ENCODE peak calls at places on chromosomes 1 and 21, in eight cellular contexts. C, W, B, D, R, P, A and I are unnamed samples.

GRCh38 chr1:247287460-247287859 is 31.6 kb downstream of the VN1R5 start:
- DNase-seq in C (no peak), W (no peak), B (no peak), D (no peak), R (no peak), P (no peak), A (no peak), I (no peak)

GRCh38 chr21:34280389-34280795 is 83.4 kb upstream of the KCNE2 start:
- DNase-seq in C (no peak), W (no peak), B (no peak), D (no peak), R (no peak), P (peak), A (no peak), I (no peak)

GRCh38 chr1:180927348-180927747 is 14.7 kb downstream of the KIAA1614 start:
- DNase-seq in C (no peak), W (no peak), B (no peak), D (no peak), R (no peak), P (no peak), A (peak), I (no peak)

GRCh38 chr1:151639466-151639865 is 27.6 kb downstream of the SNX27 start:
- DNase-seq in C (no peak), W (no peak), B (no peak), D (no peak), R (no peak), P (no peak), A (no peak), I (peak)

GRCh38 chr1:19439464-19440171 is 45.7 kb downstream of the CAPZB start:
- DNase-seq in C (no peak), W (peak), B (peak), D (no peak), R (no peak), P (no peak), A (no peak), I (no peak)

GRCh38 chr1:46408356-46409062 is 14.4 kb downstream of the FAAH start:
- DNase-seq in C (no peak), W (no peak), B (no peak), D (no peak), R (no peak), P (no peak), A (no peak), I (no peak)

GRCh38 chr1:216045400-216045799 is 377.8 kb downstream of the USH2A start:
- DNase-seq in C (no peak), W (no peak), B (no peak), D (no peak), R (peak), P (no peak), A (no peak), I (peak)

GRCh38 chr1:10629816-10630571 is 155.2 kb downstream of the PEX14 start:
- DNase-seq in C (no peak), W (peak), B (no peak), D (no peak), R (no peak), P (no peak), A (no peak), I (no peak)

GRCh38 chr21:35363458-35363857 is 314.4 kb upstream of the RUNX1 start:
- DNase-seq in C (no peak), W (no peak), B (no peak), D (no peak), R (no peak), P (no peak), A (no peak), I (no peak)

GRCh38 chr1:95084317-95085176 is 11.8 kb upstream of the ALG14 start:
- DNase-seq in C (no peak), W (peak), B (peak), D (no peak), R (no peak), P (no peak), A (peak), I (peak)